ENCODE peak calls at places on chromosomes 13 and 19, in four cellular contexts. C, W, N and S are unnamed samples.

GRCh38 chr19:40133491-40133890 is 42.7 kb upstream of the ZNF780A start:
- DNase-seq in C (no peak), W (no peak), N (no peak), S (no peak)

GRCh38 chr19:33346665-33347064 is 26.8 kb upstream of the CEBPG start:
- DNase-seq in C (no peak), W (no peak), N (no peak), S (no peak)

GRCh38 chr19:13051581-13052165 is 51.0 kb downstream of the LYL1 start:
- DNase-seq in C (peak), W (peak), N (no peak), S (peak)

GRCh38 chr19:43504426-43505185 is at the start of gene PHLDB3:
- DNase-seq in C (peak), W (no peak), N (no peak), S (peak)

GRCh38 chr13:68810660-68811059 is 1297.0 kb upstream of the ATXN8OS start:
- DNase-seq in C (peak), W (no peak), N (no peak), S (no peak)

GRCh38 chr19:21680679-21681078 is 86.7 kb downstream of the ZNF100 start:
- DNase-seq in C (no peak), W (no peak), N (no peak), S (no peak)

GRCh38 chr19:35120898-35121297 is 5.3 kb downstream of the FXYD3 start:
- DNase-seq in C (no peak), W (no peak), N (no peak), S (no peak)

GRCh38 chr13:75494491-75494890 is 12.5 kb upstream of the TBC1D4 start:
- DNase-seq in C (no peak), W (no peak), N (no peak), S (no peak)

GRCh38 chr13:92963029-92963428 is 263.6 kb upstream of the GPC6 start:
- DNase-seq in C (no peak), W (no peak), N (no peak), S (no peak)